ENCODE peak calls at places on chromosomes 13 and 19, in four cellular contexts. One of them, this sample, is unnamed.
A peak's percentile ranks its signal among the peaks of the same experiment; 100 is the strongest.

GRCh38 chr19:14006766-14007562 is 844 bp upstream of the RFX1 start:
- DNase-seq in HepG2: no peak
- DNase-seq in GM12878: no peak
- DNase-seq in K562: peak; percentile 98
- DNase-seq in this sample: peak; percentile 90

GRCh38 chr19:46714523-46715106 is 2.3 kb downstream of the PRKD2 start:
- DNase-seq in GM12878: no peak
- DNase-seq in HepG2: no peak
- DNase-seq in K562: no peak
- DNase-seq in this sample: no peak

GRCh38 chr19:46297700-46298476 is 1.0 kb downstream of the HIF3A start:
- DNase-seq in K562: peak; percentile 20
- DNase-seq in HepG2: no peak
- DNase-seq in GM12878: no peak
- DNase-seq in this sample: peak; percentile 35

GRCh38 chr19:9936151-9937000 is at the start of gene OLFM2:
- DNase-seq in GM12878: no peak
- DNase-seq in K562: peak; percentile 69
- DNase-seq in HepG2: no peak
- DNase-seq in this sample: peak; percentile 85

GRCh38 chr13:101146101-101146898 is 270.0 kb downstream of the NALCN start:
- DNase-seq in HepG2: no peak
- DNase-seq in GM12878: no peak
- DNase-seq in K562: no peak
- DNase-seq in this sample: no peak

GRCh38 chr19:23406716-23407115 is 11.4 kb upstream of the ZNF91 start:
- DNase-seq in HepG2: no peak
- DNase-seq in GM12878: no peak
- DNase-seq in K562: no peak
- DNase-seq in this sample: no peak

GRCh38 chr13:37640499-37640898 is 41.9 kb upstream of the POSTN start:
- DNase-seq in HepG2: no peak
- DNase-seq in GM12878: no peak
- DNase-seq in K562: peak; percentile 14
- DNase-seq in this sample: peak; percentile 12

GRCh38 chr19:47356900-47357299 is 7.8 kb downstream of the DHX34 start:
- DNase-seq in HepG2: no peak
- DNase-seq in GM12878: no peak
- DNase-seq in K562: no peak
- DNase-seq in this sample: no peak

GRCh38 chr19:925087-925911 is 536 bp upstream of the ARID3A start:
- DNase-seq in GM12878: no peak
- DNase-seq in HepG2: peak; percentile 82
- DNase-seq in K562: peak; percentile 94
- DNase-seq in this sample: peak; percentile 85

GRCh38 chr19:30881986-30882385 is 467.2 kb downstream of the TSHZ3 start:
- DNase-seq in GM12878: no peak
- DNase-seq in HepG2: no peak
- DNase-seq in K562: no peak
- DNase-seq in this sample: no peak

GRCh38 chr13:23634897-23635296 is 64.7 kb downstream of the TNFRSF19 start:
- DNase-seq in HepG2: no peak
- DNase-seq in GM12878: no peak
- DNase-seq in K562: no peak
- DNase-seq in this sample: no peak

GRCh38 chr13:105363747-105364177 is 1171.7 kb downstream of the EFNB2 start:
- DNase-seq in K562: no peak
- DNase-seq in GM12878: no peak
- DNase-seq in HepG2: no peak
- DNase-seq in this sample: no peak

GRCh38 chr13:82614086-82614485 is 1268.2 kb downstream of the SLITRK1 start:
- DNase-seq in GM12878: no peak
- DNase-seq in HepG2: no peak
- DNase-seq in K562: no peak
- DNase-seq in this sample: no peak

GRCh38 chr13:57637515-57637914 is 6.0 kb downstream of the PCDH17 start:
- DNase-seq in GM12878: no peak
- DNase-seq in HepG2: no peak
- DNase-seq in K562: no peak
- DNase-seq in this sample: no peak

GRCh38 chr13:70723732-70724131 is 615.5 kb upstream of the KLHL1 start:
- DNase-seq in GM12878: no peak
- DNase-seq in HepG2: peak; percentile 5
- DNase-seq in K562: no peak
- DNase-seq in this sample: no peak

GRCh38 chr13:114049626-114050101 is 75.8 kb upstream of the C13orf46 start:
- DNase-seq in HepG2: no peak
- DNase-seq in K562: no peak
- DNase-seq in GM12878: no peak
- DNase-seq in this sample: no peak

GRCh38 chr13:51266642-51267041 is 44.4 kb downstream of the FAM124A start:
- DNase-seq in GM12878: no peak
- DNase-seq in HepG2: no peak
- DNase-seq in K562: no peak
- DNase-seq in this sample: no peak

GRCh38 chr19:15532779-15533521 is 24.6 kb downstream of the CYP4F22 start:
- DNase-seq in HepG2: no peak
- DNase-seq in GM12878: peak; percentile 25
- DNase-seq in K562: no peak
- DNase-seq in this sample: no peak

GRCh38 chr13:39422845-39423565 is 180.0 kb downstream of the LHFPL6 start:
- DNase-seq in K562: no peak
- DNase-seq in GM12878: no peak
- DNase-seq in HepG2: no peak
- DNase-seq in this sample: no peak

GRCh38 chr13:95921485-95921884 is 131.7 kb downstream of the UGGT2 start:
- DNase-seq in GM12878: no peak
- DNase-seq in K562: no peak
- DNase-seq in HepG2: no peak
- DNase-seq in this sample: no peak

GRCh38 chr19:58196911-58197616 is 14.2 kb downstream of the ZNF274 start:
- DNase-seq in K562: peak; percentile 31
- DNase-seq in HepG2: peak; percentile 10
- DNase-seq in GM12878: no peak
- DNase-seq in this sample: no peak

GRCh38 chr19:43684326-43684725 is 14.4 kb upstream of the PLAUR start:
- DNase-seq in K562: no peak
- DNase-seq in HepG2: no peak
- DNase-seq in GM12878: no peak
- DNase-seq in this sample: no peak

GRCh38 chr13:105452895-105453294 is 1082.6 kb downstream of the EFNB2 start:
- DNase-seq in K562: peak; percentile 0
- DNase-seq in HepG2: no peak
- DNase-seq in GM12878: no peak
- DNase-seq in this sample: no peak

GRCh38 chr13:24931450-24932217 is 164.3 kb upstream of the PABPC3 start:
- DNase-seq in HepG2: no peak
- DNase-seq in K562: peak; percentile 34
- DNase-seq in GM12878: no peak
- DNase-seq in this sample: peak; percentile 52

DNA sequence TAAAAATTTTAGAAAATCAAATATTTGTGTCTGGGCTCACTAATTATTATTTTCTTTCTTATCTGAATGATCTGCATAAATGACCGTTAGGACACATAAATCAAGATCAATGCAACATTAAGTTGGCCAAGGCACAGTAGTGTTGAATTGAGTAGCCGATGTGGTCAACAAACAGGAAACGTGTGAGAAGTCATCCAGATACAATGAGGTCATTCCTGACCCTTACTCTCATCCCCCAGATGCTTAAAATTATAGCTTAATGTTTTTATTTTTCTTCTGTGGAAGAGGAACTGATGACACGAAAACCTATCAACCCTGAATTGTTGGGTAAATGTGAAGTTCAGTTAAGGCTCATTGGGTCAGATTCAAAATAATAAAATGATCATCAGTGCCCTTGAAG is 222.9 kb downstream of the RFC3 start:
- DNase-seq in GM12878: no peak
- DNase-seq in K562: no peak
- DNase-seq in HepG2: no peak
- DNase-seq in this sample: no peak
- TF ChIP-seq NR2C2 in GM12878: no peak
- TF ChIP-seq NR2C2 in K562: no peak
- TF ChIP-seq NR2C2 in HepG2: no peak
- TF ChIP-seq NR2C2 in this sample: no peak

GRCh38 chr13:34308725-34309124 is 490.8 kb downstream of the RFC3 start:
- DNase-seq in HepG2: no peak
- DNase-seq in GM12878: no peak
- DNase-seq in K562: no peak
- DNase-seq in this sample: no peak
- TF ChIP-seq CREM in HepG2: no peak
- TF ChIP-seq CREM in GM12878: no peak
- TF ChIP-seq CREM in K562: no peak
- TF ChIP-seq CREM in this sample: no peak

DNA sequence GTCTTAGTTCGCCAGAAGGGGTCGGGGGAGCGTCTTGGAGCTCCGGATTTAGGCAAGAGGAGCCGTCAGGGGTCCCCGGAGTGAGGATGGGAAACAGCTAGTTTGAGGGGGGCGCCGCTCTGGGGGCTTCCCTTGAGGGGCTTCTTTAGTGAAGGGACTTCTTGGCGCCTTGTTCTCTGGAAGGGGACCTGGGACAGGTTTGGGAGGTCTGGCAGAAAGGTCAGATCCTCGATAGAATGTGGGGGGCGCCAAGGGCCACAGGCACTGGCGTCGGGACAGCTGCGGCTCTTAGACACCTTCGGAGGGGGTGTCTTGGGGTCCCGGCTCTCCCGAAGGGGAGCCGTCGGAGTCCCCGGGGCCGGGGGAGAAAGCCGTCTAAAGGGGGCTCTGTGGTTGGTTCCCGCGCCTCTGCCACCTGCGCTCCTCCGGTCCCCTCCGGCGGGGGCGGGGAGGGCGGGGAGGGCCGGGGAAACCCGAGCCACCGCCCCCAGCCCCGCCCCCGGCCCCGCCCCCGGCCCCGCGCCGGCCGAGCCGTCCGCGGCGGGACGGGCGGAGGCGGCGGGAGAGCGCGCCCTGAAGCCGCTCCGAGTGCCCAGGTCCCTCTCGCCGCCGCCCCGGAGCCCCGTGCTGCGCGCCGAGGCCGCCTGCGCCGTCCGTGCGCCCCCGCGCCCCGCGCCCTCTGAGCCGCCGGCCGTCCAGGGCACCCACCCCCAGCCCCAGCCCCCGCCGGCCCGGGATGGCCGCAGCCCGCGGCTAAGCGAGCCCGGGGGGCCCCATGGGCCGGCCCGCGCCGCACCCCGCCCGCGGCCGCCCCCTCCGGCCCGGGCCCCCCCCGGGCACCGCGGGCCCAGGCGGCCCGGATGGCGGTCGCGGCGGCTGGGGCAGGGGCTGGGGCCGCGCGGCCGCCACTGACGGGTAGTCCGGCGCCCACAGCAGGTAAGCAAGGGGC is at the start of gene NRTN:
- DNase-seq in K562: peak; percentile 72
- DNase-seq in GM12878: no peak
- DNase-seq in HepG2: no peak
- DNase-seq in this sample: peak; percentile 65
- TF ChIP-seq NR2C2 in K562: no peak
- TF ChIP-seq NR2C2 in GM12878: no peak
- TF ChIP-seq NR2C2 in HepG2: no peak
- TF ChIP-seq NR2C2 in this sample: no peak

DNA sequence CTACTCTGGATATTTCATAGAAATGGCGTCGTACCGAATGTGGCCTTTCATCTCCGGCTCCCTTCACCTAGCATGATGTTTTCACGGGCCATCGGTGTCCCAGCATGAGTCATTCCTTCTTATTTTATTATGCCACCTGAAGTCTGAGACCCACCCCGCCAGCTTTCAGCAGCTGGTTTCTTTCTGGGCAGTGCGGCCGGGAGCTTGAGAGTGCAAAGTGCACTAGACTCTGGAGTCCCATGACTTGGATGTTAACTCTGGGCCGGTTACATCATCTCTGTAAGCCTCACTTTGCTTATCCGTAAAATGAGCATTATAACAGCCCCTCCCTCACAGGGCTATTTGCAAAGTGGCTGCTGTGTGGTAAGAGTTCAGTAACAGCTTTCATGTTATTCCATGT is 5.8 kb upstream of the KMT5C start:
- DNase-seq in GM12878: no peak
- DNase-seq in HepG2: peak; percentile 91
- DNase-seq in K562: no peak
- DNase-seq in this sample: no peak
- TF ChIP-seq CREM in GM12878: no peak
- TF ChIP-seq CREM in HepG2: peak; percentile 58
- TF ChIP-seq CREM in K562: no peak
- TF ChIP-seq CREM in this sample: no peak

GRCh38 chr13:66301482-66301881 is 928.7 kb downstream of the PCDH9 start:
- DNase-seq in GM12878: no peak
- DNase-seq in K562: no peak
- DNase-seq in HepG2: no peak
- DNase-seq in this sample: no peak

GRCh38 chr13:66305960-66306617 is 924.0 kb downstream of the PCDH9 start:
- DNase-seq in GM12878: no peak
- DNase-seq in HepG2: no peak
- DNase-seq in K562: no peak
- DNase-seq in this sample: no peak
- TF ChIP-seq NR2C2 in GM12878: no peak
- TF ChIP-seq NR2C2 in HepG2: no peak
- TF ChIP-seq NR2C2 in K562: no peak
- TF ChIP-seq NR2C2 in this sample: no peak

This sample was measured in WTC11.